ENCODE peak calls at places on chromosome 7, in seven cellular contexts. One of them, this sample, is unnamed.

GRCh38 chr7:133910761-133911160 is 216.4 kb upstream of the LRGUK start:
- DNase-seq in H9: no peak
- DNase-seq in neuronal stem cell: no peak
- DNase-seq in mesenchymal stem cell: no peak
- DNase-seq in IMR-90: no peak
- DNase-seq in H1: no peak
- DNase-seq in trophoblast cell: no peak
- DNase-seq in this sample: no peak

GRCh38 chr7:50660040-50660829 is 95.0 kb upstream of the DDC start:
- DNase-seq in H9: no peak
- DNase-seq in neuronal stem cell: no peak
- DNase-seq in mesenchymal stem cell: no peak
- DNase-seq in IMR-90: no peak
- DNase-seq in H1: peak; percentile 35
- DNase-seq in trophoblast cell: no peak
- DNase-seq in this sample: no peak

GRCh38 chr7:124954766-124955165 is 25.1 kb upstream of the POT1 start:
- DNase-seq in H9: no peak
- DNase-seq in neuronal stem cell: no peak
- DNase-seq in mesenchymal stem cell: no peak
- DNase-seq in IMR-90: no peak
- DNase-seq in H1: no peak
- DNase-seq in trophoblast cell: no peak
- DNase-seq in this sample: no peak

GRCh38 chr7:100691676-100692577 is 2.1 kb downstream of the GIGYF1 start:
- DNase-seq in H9: peak; percentile 89
- DNase-seq in neuronal stem cell: peak; percentile 92
- DNase-seq in mesenchymal stem cell: peak; percentile 73
- DNase-seq in IMR-90: peak; percentile 61
- DNase-seq in H1: peak; percentile 96
- DNase-seq in trophoblast cell: peak; percentile 88
- DNase-seq in this sample: peak; percentile 92

GRCh38 chr7:139992353-139993054 is 70.2 kb downstream of the PARP12 start:
- DNase-seq in H9: no peak
- DNase-seq in neuronal stem cell: no peak
- DNase-seq in mesenchymal stem cell: no peak
- DNase-seq in IMR-90: no peak
- DNase-seq in H1: no peak
- DNase-seq in trophoblast cell: no peak
- DNase-seq in this sample: no peak

GRCh38 chr7:17044396-17044795 is 162.6 kb upstream of the AGR3 start:
- DNase-seq in H9: no peak
- DNase-seq in neuronal stem cell: no peak
- DNase-seq in mesenchymal stem cell: no peak
- DNase-seq in IMR-90: no peak
- DNase-seq in H1: no peak
- DNase-seq in trophoblast cell: peak; percentile 58
- DNase-seq in this sample: peak; percentile 17

GRCh38 chr7:7254908-7255307 is 72.6 kb downstream of the C1GALT1 start:
- DNase-seq in H9: no peak
- DNase-seq in neuronal stem cell: no peak
- DNase-seq in mesenchymal stem cell: no peak
- DNase-seq in IMR-90: no peak
- DNase-seq in H1: no peak
- DNase-seq in trophoblast cell: no peak
- DNase-seq in this sample: peak; percentile 29

GRCh38 chr7:151494569-151495284 is 25.0 kb downstream of the RHEB start:
- DNase-seq in H9: no peak
- DNase-seq in neuronal stem cell: no peak
- DNase-seq in mesenchymal stem cell: no peak
- DNase-seq in IMR-90: no peak
- DNase-seq in H1: no peak
- DNase-seq in trophoblast cell: no peak
- DNase-seq in this sample: no peak

GRCh38 chr7:131305152-131305551 is 22.5 kb upstream of the MKLN1 start:
- DNase-seq in H9: no peak
- DNase-seq in neuronal stem cell: no peak
- DNase-seq in mesenchymal stem cell: no peak
- DNase-seq in IMR-90: no peak
- DNase-seq in H1: no peak
- DNase-seq in trophoblast cell: no peak
- DNase-seq in this sample: no peak

GRCh38 chr7:73329861-73330581 is 2.1 kb downstream of the FKBP6 start:
- DNase-seq in H9: no peak
- DNase-seq in neuronal stem cell: no peak
- DNase-seq in mesenchymal stem cell: peak; percentile 58
- DNase-seq in IMR-90: peak; percentile 36
- DNase-seq in H1: no peak
- DNase-seq in trophoblast cell: no peak
- DNase-seq in this sample: no peak

DNA sequence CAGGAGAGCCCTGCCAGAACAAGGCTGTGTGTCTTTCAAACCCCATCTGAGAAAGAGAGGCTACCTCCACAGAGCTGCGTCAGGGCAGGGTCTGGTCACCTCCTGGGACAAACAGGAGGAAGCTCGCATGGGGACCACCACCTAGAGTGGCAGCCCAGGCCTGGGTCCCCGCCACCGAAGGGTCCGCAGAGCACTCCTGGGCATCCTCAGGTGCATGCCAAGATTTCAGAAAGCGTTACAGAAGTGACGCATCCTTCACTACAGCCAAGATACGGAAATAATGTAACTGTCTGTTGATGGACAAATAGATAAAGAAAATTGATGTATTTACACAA is 42.6 kb downstream of the GSDME start:
- DNase-seq in H9: no peak
- DNase-seq in neuronal stem cell: no peak
- DNase-seq in mesenchymal stem cell: no peak
- DNase-seq in IMR-90: no peak
- DNase-seq in H1: peak; percentile 37
- DNase-seq in trophoblast cell: no peak
- DNase-seq in this sample: no peak
- H2AK5ac ChIP-seq in H9: no peak overlapping the region
- H2AK5ac ChIP-seq in neuronal stem cell: no peak overlapping the region
- H2AK5ac ChIP-seq in mesenchymal stem cell: no peak overlapping the region
- H2AK5ac ChIP-seq in IMR-90: no peak overlapping the region
- H2AK5ac ChIP-seq in H1: no peak overlapping the region
- H2AK5ac ChIP-seq in trophoblast cell: no peak overlapping the region
- H2AK5ac ChIP-seq in this sample: no peak overlapping the region

DNA sequence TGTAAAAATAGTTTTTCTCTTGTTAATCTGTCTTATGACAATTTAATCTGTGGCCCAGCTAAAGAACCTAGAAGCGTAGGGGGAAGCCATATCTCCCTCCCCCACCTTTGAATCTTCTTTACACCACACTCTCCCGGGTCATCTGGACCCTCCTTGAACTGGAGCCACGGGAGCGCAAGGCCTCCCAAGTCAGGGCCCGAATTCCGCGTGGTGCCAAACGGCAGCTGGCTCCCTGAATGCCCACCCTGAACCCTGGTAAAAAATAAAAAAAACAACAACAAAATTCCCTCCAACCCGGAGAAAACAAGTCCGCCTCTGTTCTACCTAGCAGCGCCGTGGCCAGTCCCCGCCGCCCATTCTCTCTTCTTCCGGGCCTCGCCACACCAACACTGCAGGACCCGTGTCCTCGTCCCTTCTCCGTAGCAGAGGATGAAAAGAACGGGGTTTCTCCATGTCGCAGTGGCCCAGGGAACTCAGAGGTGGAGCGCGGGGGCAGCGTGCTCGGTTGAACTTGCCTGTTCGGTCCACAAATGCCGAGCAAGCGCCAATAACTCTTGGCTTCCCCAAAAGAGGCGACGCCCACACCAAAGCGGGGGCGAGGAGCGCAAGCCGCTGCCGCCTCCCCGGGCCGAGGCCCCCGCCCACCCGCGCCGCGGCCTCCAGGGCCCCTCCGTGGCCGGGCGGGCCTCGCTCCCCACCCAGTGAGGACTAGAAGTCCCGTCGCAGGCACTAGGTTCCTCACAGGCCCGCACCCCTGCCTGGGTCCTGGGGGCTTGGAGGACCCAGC is 15.1 kb upstream of the FKBP9 start:
- DNase-seq in H9: peak; percentile 45
- DNase-seq in neuronal stem cell: peak; percentile 36
- DNase-seq in mesenchymal stem cell: peak; percentile 63
- DNase-seq in IMR-90: peak; percentile 32
- DNase-seq in H1: no peak
- DNase-seq in trophoblast cell: peak; percentile 52
- DNase-seq in this sample: peak; percentile 55
- H3K27me3 ChIP-seq in H9: peaks cover 52% of the 10 kb centered on the region
- H3K27me3 ChIP-seq in neuronal stem cell: no peaks in the 10 kb centered on the region
- H3K27me3 ChIP-seq in mesenchymal stem cell: no peaks in the 10 kb centered on the region
- H3K27me3 ChIP-seq in IMR-90: no peaks in the 10 kb centered on the region
- H3K27me3 ChIP-seq in H1: peaks cover 86% of the 10 kb centered on the region
- H3K27me3 ChIP-seq in trophoblast cell: peaks cover 15% of the 10 kb centered on the region
- H3K27me3 ChIP-seq in this sample: peaks cover 9% of the 10 kb centered on the region

DNA sequence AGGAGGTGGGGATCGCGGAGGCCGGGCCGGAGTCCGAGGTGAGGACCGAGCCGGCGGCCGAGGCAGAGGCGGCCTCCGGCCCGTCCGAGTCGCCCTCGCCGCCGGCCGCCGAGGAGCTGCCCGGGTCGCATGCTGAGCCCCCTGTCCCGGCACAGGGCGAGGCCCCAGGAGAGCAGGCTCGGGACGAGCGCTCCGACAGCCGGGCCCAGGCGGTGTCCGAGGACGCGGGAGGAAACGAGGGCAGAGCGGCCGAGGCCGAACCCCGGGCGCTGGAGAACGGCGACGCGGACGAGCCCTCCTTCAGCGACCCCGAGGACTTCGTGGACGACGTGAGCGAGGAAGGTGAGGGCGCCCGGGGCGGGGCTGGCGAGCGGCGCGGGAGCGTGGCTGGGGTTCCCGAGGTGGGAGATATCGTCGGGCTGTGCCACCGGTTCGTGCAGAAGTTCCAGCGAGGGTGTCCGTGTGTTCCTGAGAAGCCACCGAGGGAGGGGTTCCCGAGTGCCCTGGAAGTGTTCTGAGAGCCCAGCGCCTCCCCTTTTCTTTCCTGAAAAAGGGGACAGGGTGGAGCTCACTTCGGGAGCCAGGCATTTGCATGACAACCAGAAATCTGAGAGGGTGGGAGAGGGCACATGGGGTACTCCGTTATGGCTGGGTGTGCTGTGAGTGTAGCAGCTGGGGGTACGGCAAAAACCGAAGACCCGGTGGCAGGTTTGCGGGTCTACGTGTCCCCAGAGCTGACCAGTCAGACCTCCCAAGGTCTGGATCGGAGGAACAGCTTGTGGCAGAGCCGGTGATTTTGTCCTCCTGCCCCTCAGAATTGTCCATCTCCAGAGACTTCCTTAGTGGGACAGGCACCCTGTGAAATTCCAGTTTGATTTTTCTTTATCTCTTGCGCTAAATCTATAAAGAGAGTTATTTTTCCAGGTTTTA is 717 bp downstream of the EIF3B start:
- DNase-seq in H9: no peak
- DNase-seq in neuronal stem cell: no peak
- DNase-seq in mesenchymal stem cell: peak; percentile 34
- DNase-seq in IMR-90: no peak
- DNase-seq in H1: peak; percentile 57
- DNase-seq in trophoblast cell: peak; percentile 45
- DNase-seq in this sample: peak; percentile 27
- H2AK5ac ChIP-seq in H9: no peak overlapping the region
- H2AK5ac ChIP-seq in neuronal stem cell: peak overlapping the region; percentile 94
- H2AK5ac ChIP-seq in mesenchymal stem cell: no peak overlapping the region
- H2AK5ac ChIP-seq in IMR-90: peak overlapping the region; percentile 76
- H2AK5ac ChIP-seq in H1: peak overlapping the region; percentile 14
- H2AK5ac ChIP-seq in trophoblast cell: peak overlapping the region; percentile 73
- H2AK5ac ChIP-seq in this sample: no peak overlapping the region

DNA sequence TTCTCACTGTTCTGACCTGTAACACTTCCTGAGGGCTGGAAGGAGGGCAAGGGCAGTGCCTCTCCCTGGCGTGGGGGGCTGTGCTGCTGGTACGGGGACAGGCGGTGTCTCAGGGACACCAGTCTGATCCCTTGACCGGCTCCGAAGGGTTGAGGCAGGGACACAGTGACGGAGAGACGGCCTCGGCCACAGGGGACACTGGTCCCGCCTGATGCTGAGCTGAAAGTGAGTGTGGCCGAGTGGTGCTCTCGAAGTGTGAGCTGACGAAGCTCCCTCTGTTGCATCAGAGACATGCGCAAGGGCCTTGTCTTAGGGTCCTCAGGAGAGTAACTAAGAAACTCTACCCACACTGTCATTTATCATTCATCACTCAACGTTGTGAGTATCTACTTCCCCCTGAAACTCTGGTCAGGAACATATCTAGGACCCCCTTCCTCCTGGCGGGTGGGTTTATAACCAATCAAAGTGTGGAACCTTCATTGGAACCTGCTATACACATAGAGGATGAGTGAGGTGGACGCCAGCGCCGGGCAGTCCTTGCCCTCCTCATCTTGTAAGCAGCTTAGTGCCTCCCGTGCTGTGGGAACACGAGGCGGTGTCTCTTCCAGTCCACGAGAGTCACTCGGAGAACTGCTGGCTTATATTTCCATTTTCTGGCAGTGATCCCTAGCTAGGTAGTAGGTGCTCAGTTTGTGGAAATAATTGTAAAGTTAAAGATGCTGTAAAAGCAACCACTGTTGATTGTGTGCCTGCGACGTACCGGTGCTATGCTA is 283.1 kb downstream of the DNAJB6 start:
- DNase-seq in H9: no peak
- DNase-seq in neuronal stem cell: no peak
- DNase-seq in mesenchymal stem cell: no peak
- DNase-seq in IMR-90: no peak
- DNase-seq in H1: no peak
- DNase-seq in trophoblast cell: no peak
- DNase-seq in this sample: no peak
- H3K27me3 ChIP-seq in H9: no peaks in the 10 kb centered on the region
- H3K27me3 ChIP-seq in neuronal stem cell: no peaks in the 10 kb centered on the region
- H3K27me3 ChIP-seq in mesenchymal stem cell: no peaks in the 10 kb centered on the region
- H3K27me3 ChIP-seq in IMR-90: no peaks in the 10 kb centered on the region
- H3K27me3 ChIP-seq in H1: no peaks in the 10 kb centered on the region
- H3K27me3 ChIP-seq in trophoblast cell: no peaks in the 10 kb centered on the region
- H3K27me3 ChIP-seq in this sample: no peaks in the 10 kb centered on the region

GRCh38 chr7:36764929-36765328 is 40.6 kb upstream of the AOAH start:
- DNase-seq in H9: no peak
- DNase-seq in neuronal stem cell: no peak
- DNase-seq in mesenchymal stem cell: peak; percentile 2
- DNase-seq in IMR-90: no peak
- DNase-seq in H1: no peak
- DNase-seq in trophoblast cell: no peak
- DNase-seq in this sample: peak; percentile 44

GRCh38 chr7:36761835-36762234 is 37.5 kb upstream of the AOAH start:
- DNase-seq in H9: no peak
- DNase-seq in neuronal stem cell: no peak
- DNase-seq in mesenchymal stem cell: no peak
- DNase-seq in IMR-90: no peak
- DNase-seq in H1: no peak
- DNase-seq in trophoblast cell: no peak
- DNase-seq in this sample: no peak

GRCh38 chr7:36760856-36761762 is 36.8 kb upstream of the AOAH start:
- DNase-seq in H9: no peak
- DNase-seq in neuronal stem cell: no peak
- DNase-seq in mesenchymal stem cell: no peak
- DNase-seq in IMR-90: no peak
- DNase-seq in H1: no peak
- DNase-seq in trophoblast cell: no peak
- DNase-seq in this sample: no peak

GRCh38 chr7:36763084-36763807 is 39.0 kb upstream of the AOAH start:
- DNase-seq in H9: no peak
- DNase-seq in neuronal stem cell: no peak
- DNase-seq in mesenchymal stem cell: peak; percentile 34
- DNase-seq in IMR-90: peak; percentile 31
- DNase-seq in H1: no peak
- DNase-seq in trophoblast cell: no peak
- DNase-seq in this sample: peak; percentile 48

GRCh38 chr7:36762394-36762793 is 38.1 kb upstream of the AOAH start:
- DNase-seq in H9: peak; percentile 36
- DNase-seq in neuronal stem cell: no peak
- DNase-seq in mesenchymal stem cell: no peak
- DNase-seq in IMR-90: no peak
- DNase-seq in H1: no peak
- DNase-seq in trophoblast cell: no peak
- DNase-seq in this sample: no peak
- H2AK5ac ChIP-seq in H9: no peak overlapping the region
- H2AK5ac ChIP-seq in neuronal stem cell: no peak overlapping the region
- H2AK5ac ChIP-seq in mesenchymal stem cell: no peak overlapping the region
- H2AK5ac ChIP-seq in IMR-90: no peak overlapping the region
- H2AK5ac ChIP-seq in H1: no peak overlapping the region
- H2AK5ac ChIP-seq in trophoblast cell: no peak overlapping the region
- H2AK5ac ChIP-seq in this sample: no peak overlapping the region